ENCODE peak calls at places on chromosomes 6 and 20, in seven cellular contexts. U is heart right ventricle, S is PC-3, P is psoas muscle, Y is astrocyte, G is GM12878, A is SK-N-MC. N is an unnamed sample.

GRCh38 chr6:170516783-170517616 is 36.1 kb downstream of the PSMB1 start:
- DNase-seq in G (no peak), A (peak; percentile 8), Y (peak; percentile 66), S (peak; percentile 63), U (peak; percentile 15), P (no peak), N (no peak)

GRCh38 chr20:24668791-24669190 is 199.4 kb downstream of the SYNDIG1 start:
- DNase-seq in U (no peak), A (no peak), S (no peak), P (no peak), G (no peak), Y (no peak), N (no peak)

GRCh38 chr6:23180504-23181293 is 611.3 kb downstream of the HDGFL1 start:
- DNase-seq in U (peak; percentile 82), A (peak; percentile 91), Y (peak; percentile 86), P (no peak), S (no peak), G (no peak), N (peak; percentile 21)

GRCh38 chr6:168699631-168700315 is 258.8 kb downstream of the SMOC2 start:
- DNase-seq in G (no peak), S (no peak), U (no peak), P (peak; percentile 64), A (no peak), Y (no peak), N (peak; percentile 36)

GRCh38 chr20:35320396-35321126 is 28.3 kb upstream of the FAM83C start:
- DNase-seq in S (peak; percentile 91), A (no peak), U (no peak), P (no peak), G (no peak), Y (peak; percentile 96), N (no peak)

GRCh38 chr20:61719691-61720347 is 345.9 kb downstream of the TAF4 start:
- DNase-seq in G (no peak), U (no peak), S (no peak), P (no peak), Y (no peak), A (no peak), N (no peak)

GRCh38 chr20:33450867-33451266 is 7.3 kb upstream of the SNTA1 start:
- DNase-seq in A (no peak), G (no peak), Y (peak; percentile 61), P (no peak), S (peak; percentile 74), U (no peak), N (no peak)

GRCh38 chr6:46393940-46394337 is 97.3 kb downstream of the RCAN2 start:
- DNase-seq in U (no peak), Y (no peak), P (no peak), A (no peak), S (no peak), G (no peak), N (no peak)

GRCh38 chr20:17339000-17339399 is 112.2 kb downstream of the PCSK2 start:
- DNase-seq in S (no peak), G (no peak), U (no peak), P (no peak), Y (no peak), A (no peak), N (no peak)

GRCh38 chr6:49118475-49118874 is 344.6 kb downstream of the MMUT start:
- DNase-seq in Y (no peak), G (no peak), P (no peak), A (no peak), U (no peak), S (peak; percentile 65), N (no peak)

GRCh38 chr20:5270608-5271007 is 46.1 kb downstream of the PROKR2 start:
- DNase-seq in G (no peak), Y (no peak), S (no peak), A (no peak), P (no peak), U (no peak), N (no peak)
- H3K27ac ChIP-seq in G (no peak overlapping the region), Y (no peak overlapping the region), S (no peak overlapping the region), A (no peak overlapping the region), P (no peak overlapping the region), U (no peak overlapping the region), N (no peak overlapping the region)

DNA sequence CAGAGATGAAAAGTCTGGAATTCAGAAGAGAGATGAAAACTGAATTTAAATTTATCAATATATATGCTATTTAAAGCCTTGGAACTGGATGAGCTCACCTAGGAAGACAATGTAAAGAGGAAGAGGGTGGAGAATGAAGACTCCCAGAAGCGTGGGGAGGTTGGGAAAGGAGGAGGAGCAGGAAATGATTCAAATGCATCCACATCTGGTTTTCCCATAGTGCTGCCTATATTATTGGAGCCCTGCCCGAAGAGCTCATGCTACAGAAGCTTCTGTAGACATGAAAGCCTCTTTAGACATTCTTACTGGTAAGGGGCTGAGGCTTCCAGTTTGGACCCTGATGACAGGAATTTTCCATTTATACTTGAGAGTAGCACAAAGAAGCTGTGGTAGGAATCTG is 19.2 kb downstream of the PDE7B start:
- DNase-seq in P (no peak), A (no peak), S (peak; percentile 9), U (no peak), G (no peak), Y (peak; percentile 51), N (no peak)
- H3K27ac ChIP-seq in P (no peak overlapping the region), A (no peak overlapping the region), S (no peak overlapping the region), U (no peak overlapping the region), G (no peak overlapping the region), Y (peak overlapping the region; percentile 78), N (no peak overlapping the region)

GRCh38 chr6:71388846-71389543 is 100.4 kb downstream of the OGFRL1 start:
- DNase-seq in S (no peak), P (no peak), G (no peak), A (no peak), Y (peak; percentile 50), U (no peak), N (no peak)
- H3K27ac ChIP-seq in S (peak overlapping the region; percentile 58), P (no peak overlapping the region), G (no peak overlapping the region), A (no peak overlapping the region), Y (no peak overlapping the region), U (no peak overlapping the region), N (no peak overlapping the region)

GRCh38 chr6:152068622-152069261 is 261.3 kb downstream of the ESR1 start:
- DNase-seq in G (no peak), Y (no peak), P (no peak), S (no peak), U (no peak), A (peak; percentile 14), N (no peak)

GRCh38 chr6:152071318-152071717 is 263.8 kb downstream of the ESR1 start:
- DNase-seq in P (no peak), G (no peak), Y (no peak), A (no peak), U (no peak), S (no peak), N (no peak)

GRCh38 chr6:152070556-152070955 is 263.1 kb downstream of the ESR1 start:
- DNase-seq in A (no peak), Y (no peak), G (no peak), S (no peak), U (no peak), P (no peak), N (no peak)

DNA sequence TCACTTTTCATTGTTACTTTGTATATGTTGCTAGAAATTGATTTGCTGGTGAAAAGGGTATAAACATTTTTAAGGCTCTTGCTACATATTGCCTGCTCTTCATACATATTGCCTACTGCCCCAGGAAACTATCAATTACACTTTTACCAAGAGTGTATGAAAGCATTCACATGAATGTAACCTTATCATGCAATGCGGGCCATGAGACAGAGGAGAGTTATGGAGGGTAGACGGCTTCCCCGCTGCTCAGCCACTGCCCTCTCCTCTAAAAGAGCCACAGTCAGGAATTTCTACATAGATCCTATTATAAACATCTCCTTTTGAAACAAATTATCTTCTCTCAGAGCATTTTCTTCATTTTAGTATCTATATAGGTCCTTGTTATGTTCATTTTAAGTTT is 264.4 kb downstream of the ESR1 start:
- DNase-seq in U (no peak), G (no peak), S (no peak), P (no peak), Y (no peak), A (no peak), N (no peak)
- H3K27ac ChIP-seq in U (no peak overlapping the region), G (no peak overlapping the region), S (no peak overlapping the region), P (peak overlapping the region; percentile 63), Y (no peak overlapping the region), A (no peak overlapping the region), N (no peak overlapping the region)

GRCh38 chr20:48823960-48824497 is 3.8 kb downstream of the PREX1 start:
- DNase-seq in G (peak; percentile 76), S (peak; percentile 93), U (no peak), P (no peak), A (no peak), Y (peak; percentile 70), N (no peak)
- H3K27ac ChIP-seq in G (peak overlapping the region; percentile 86), S (peak overlapping the region; percentile 21), U (no peak overlapping the region), P (peak overlapping the region; percentile 41), A (peak overlapping the region; percentile 89), Y (peak overlapping the region; percentile 37), N (peak overlapping the region; percentile 85)

N was measured in caudate nucleus.